ENCODE peak calls at places on chromosomes 16 and 17, in seven cellular contexts. B, Z, U, K, W, Q and V are unnamed samples.
A peak's percentile ranks its signal among the peaks of the same experiment; 100 is the strongest.

GRCh38 chr16:11345040-11345862 is at the start of gene RMI2:
- DNase-seq in B (peak; percentile 99), Z (peak; percentile 97), U (peak; percentile 96), K (peak; percentile 89), W (peak; percentile 95), Q (peak; percentile 97), V (peak; percentile 98)

GRCh38 chr16:81445143-81445922 is 725 bp downstream of the CMIP start:
- DNase-seq in B (peak; percentile 66), Z (no peak), U (no peak), K (no peak), W (no peak), Q (no peak), V (peak; percentile 47)

GRCh38 chr16:86349338-86349900 is 160.9 kb upstream of the FOXF1 start:
- DNase-seq in B (no peak), Z (no peak), U (no peak), K (no peak), W (no peak), Q (no peak), V (no peak)

GRCh38 chr17:68034452-68034776 is 1.1 kb upstream of the KPNA2 start:
- DNase-seq in B (no peak), Z (no peak), U (no peak), K (no peak), W (no peak), Q (no peak), V (no peak)

GRCh38 chr16:4373909-4374742 is 2.5 kb downstream of the VASN start:
- DNase-seq in B (peak; percentile 78), Z (peak; percentile 96), U (no peak), K (no peak), W (peak; percentile 41), Q (peak; percentile 99), V (peak; percentile 95)

GRCh38 chr17:19928299-19928698 is 49.3 kb downstream of the AKAP10 start:
- DNase-seq in B (no peak), Z (no peak), U (no peak), K (no peak), W (no peak), Q (peak; percentile 84), V (no peak)

GRCh38 chr17:81294512-81295030 is 536 bp downstream of the SLC38A10 start:
- DNase-seq in B (peak; percentile 45), Z (no peak), U (no peak), K (no peak), W (no peak), Q (peak; percentile 24), V (peak; percentile 83)

GRCh38 chr16:4767872-4768548 is 1.0 kb upstream of the ZNF500 start:
- DNase-seq in B (no peak), Z (peak; percentile 75), U (no peak), K (peak; percentile 8), W (no peak), Q (peak; percentile 26), V (no peak)

GRCh38 chr17:69485901-69486643 is 71.6 kb downstream of the MAP2K6 start:
- DNase-seq in B (no peak), Z (no peak), U (no peak), K (no peak), W (no peak), Q (no peak), V (no peak)

GRCh38 chr17:62950067-62950466 is 16.0 kb upstream of the TANC2 start:
- DNase-seq in B (no peak), Z (no peak), U (no peak), K (no peak), W (no peak), Q (peak; percentile 96), V (peak; percentile 79)

GRCh38 chr16:57589374-57589773 is 39.1 kb upstream of the ADGRG1 start:
- DNase-seq in B (no peak), Z (no peak), U (no peak), K (no peak), W (no peak), Q (no peak), V (no peak)

GRCh38 chr16:278863-279366 is 1.5 kb upstream of the ARHGDIG start:
- DNase-seq in B (peak; percentile 49), Z (no peak), U (no peak), K (no peak), W (no peak), Q (peak; percentile 50), V (no peak)

GRCh38 chr17:80029235-80029974 is 6.3 kb downstream of the TBC1D16 start:
- DNase-seq in B (no peak), Z (peak; percentile 95), U (no peak), K (no peak), W (peak; percentile 80), Q (peak; percentile 89), V (peak; percentile 96)
- H3K4me1 ChIP-seq in B (peaks cover 14% of the 10 kb centered on the region), Z (peaks cover 60% of the 10 kb centered on the region), U (peaks cover 8% of the 10 kb centered on the region), K (no peaks in the 10 kb centered on the region), W (peaks cover 27% of the 10 kb centered on the region), Q (peaks cover 4% of the 10 kb centered on the region), V (peaks cover 4% of the 10 kb centered on the region)

GRCh38 chr16:69688589-69688988 is 37.8 kb downstream of the NQO1 start:
- DNase-seq in B (no peak), Z (no peak), U (no peak), K (no peak), W (no peak), Q (no peak), V (no peak)
- H3K4me3 ChIP-seq in B (no peak overlapping the region), Z (no peak overlapping the region), U (no peak overlapping the region), K (no peak overlapping the region), W (no peak overlapping the region), Q (no peak overlapping the region), V (no peak overlapping the region)

GRCh38 chr17:82775033-82775823 is 23.4 kb downstream of the TBCD start:
- DNase-seq in B (peak; percentile 74), Z (no peak), U (no peak), K (peak; percentile 24), W (peak; percentile 24), Q (peak; percentile 58), V (peak; percentile 73)

GRCh38 chr17:82780195-82780594 is 28.3 kb downstream of the TBCD start:
- DNase-seq in B (no peak), Z (no peak), U (no peak), K (no peak), W (no peak), Q (no peak), V (no peak)

GRCh38 chr17:82772026-82772425 is 20.2 kb downstream of the TBCD start:
- DNase-seq in B (no peak), Z (no peak), U (no peak), K (no peak), W (no peak), Q (peak; percentile 63), V (no peak)

GRCh38 chr17:82779541-82779940 is 27.7 kb downstream of the TBCD start:
- DNase-seq in B (no peak), Z (no peak), U (no peak), K (no peak), W (no peak), Q (no peak), V (no peak)

GRCh38 chr17:82776454-82776853 is 24.6 kb downstream of the TBCD start:
- DNase-seq in B (no peak), Z (no peak), U (no peak), K (no peak), W (no peak), Q (no peak), V (no peak)
- H3K4me1 ChIP-seq in B (no peaks in the 10 kb centered on the region), Z (peaks cover 3% of the 10 kb centered on the region), U (peaks cover 16% of the 10 kb centered on the region), K (no peaks in the 10 kb centered on the region), W (no peaks in the 10 kb centered on the region), Q (no peaks in the 10 kb centered on the region), V (no peaks in the 10 kb centered on the region)

GRCh38 chr17:50735287-50735686 is 15.9 kb downstream of the LUC7L3 start:
- DNase-seq in B (no peak), Z (no peak), U (no peak), K (no peak), W (no peak), Q (no peak), V (no peak)

GRCh38 chr17:50728881-50729765 is 9.7 kb downstream of the LUC7L3 start:
- DNase-seq in B (no peak), Z (no peak), U (no peak), K (no peak), W (no peak), Q (no peak), V (no peak)

GRCh38 chr17:50728112-50728429 is 8.7 kb downstream of the LUC7L3 start:
- DNase-seq in B (no peak), Z (no peak), U (no peak), K (no peak), W (no peak), Q (no peak), V (no peak)

GRCh38 chr17:50737118-50737698 is 17.8 kb downstream of the LUC7L3 start:
- DNase-seq in B (no peak), Z (no peak), U (no peak), K (no peak), W (no peak), Q (no peak), V (no peak)

DNA sequence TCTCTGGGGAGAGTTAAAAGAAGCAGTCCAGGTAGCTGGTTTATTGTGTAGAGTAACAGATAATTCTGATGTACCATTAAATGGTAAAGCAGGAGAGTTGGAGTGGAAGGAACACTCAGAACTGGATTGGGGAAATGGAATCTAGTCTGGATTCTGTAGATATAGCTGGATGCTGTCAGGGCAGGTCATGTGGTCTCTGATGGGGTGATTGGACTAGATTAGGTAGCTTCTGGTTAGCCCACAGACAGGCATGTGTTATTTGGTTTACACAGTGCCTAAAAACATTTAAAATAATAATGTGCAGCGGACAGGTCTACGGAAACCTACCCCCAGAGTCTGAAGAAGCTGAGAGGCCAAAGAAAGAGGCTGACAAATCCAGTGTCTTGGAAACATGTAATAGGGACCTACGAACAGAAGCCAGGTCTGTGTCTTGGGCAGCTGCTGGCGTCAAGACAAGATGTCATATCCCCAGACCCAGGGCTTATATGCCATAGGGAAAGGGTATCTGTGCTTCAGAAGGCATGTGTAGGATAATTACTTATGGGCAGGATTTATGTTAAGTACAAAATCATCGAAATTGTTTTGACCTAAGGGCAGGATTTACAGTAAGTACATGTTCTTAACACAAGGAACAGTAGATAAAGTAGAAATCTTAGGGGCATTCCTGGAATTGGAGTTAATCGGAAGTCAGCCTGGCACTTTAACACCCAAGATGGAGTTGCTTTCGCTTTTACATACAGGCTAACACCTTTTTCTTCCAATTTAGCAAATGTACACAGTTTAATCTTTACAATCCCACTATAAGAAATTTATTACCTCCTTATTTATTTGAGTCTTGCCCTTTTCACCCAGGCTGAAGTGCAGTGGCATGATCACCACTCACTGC is 12.4 kb downstream of the LUC7L3 start:
- DNase-seq in B (no peak), Z (no peak), U (no peak), K (no peak), W (no peak), Q (no peak), V (no peak)
- H3K4me3 ChIP-seq in B (no peak overlapping the region), Z (no peak overlapping the region), U (no peak overlapping the region), K (no peak overlapping the region), W (no peak overlapping the region), Q (no peak overlapping the region), V (no peak overlapping the region)